ENCODE peak calls at places on chromosomes 11 and 22, in four cellular contexts. O is IMR-90, M is K562, F is keratinocyte. U is an unnamed sample.

GRCh38 chr11:110972640-110973039 is 260.4 kb upstream of the ARHGAP20 start:
- DNase-seq in O (peak; percentile 94), M (no peak), F (no peak), U (no peak)

GRCh38 chr11:131581006-131581405 is 210.6 kb downstream of the NTM start:
- DNase-seq in O (no peak), M (no peak), F (no peak), U (no peak)

GRCh38 chr11:92311616-92312449 is 87.2 kb downstream of the FAT3 start:
- DNase-seq in O (peak; percentile 19), M (no peak), F (no peak), U (no peak)

GRCh38 chr11:80698646-80699045 is 1257.8 kb upstream of the TENM4 start:
- DNase-seq in O (no peak), M (no peak), F (no peak), U (no peak)

GRCh38 chr22:35330258-35330861 is 30.7 kb downstream of the TOM1 start:
- DNase-seq in O (peak; percentile 86), M (no peak), F (no peak), U (peak; percentile 65)

GRCh38 chr22:27416553-27417427 is 384.8 kb downstream of the MN1 start:
- DNase-seq in O (peak; percentile 88), M (no peak), F (peak; percentile 96), U (peak; percentile 68)

GRCh38 chr11:100735949-100736675 is 49.0 kb downstream of the ARHGAP42 start:
- DNase-seq in O (peak; percentile 35), M (no peak), F (no peak), U (no peak)

GRCh38 chr11:58963551-58964075 is 24.3 kb downstream of the GLYATL1 start:
- DNase-seq in O (peak; percentile 59), M (peak; percentile 30), F (peak; percentile 30), U (no peak)

GRCh38 chr22:31538815-31539214 is 42.5 kb downstream of the SFI1 start:
- DNase-seq in O (no peak), M (no peak), F (no peak), U (no peak)

GRCh38 chr11:19121646-19122045 is 4.7 kb downstream of the ZDHHC13 start:
- DNase-seq in O (peak; percentile 4), M (peak; percentile 16), F (no peak), U (no peak)

GRCh38 chr11:118325283-118325682 is 17.2 kb downstream of the CD3D start:
- DNase-seq in O (no peak), M (no peak), F (no peak), U (no peak)

GRCh38 chr11:105000797-105001196 is 22.2 kb downstream of the CASP5 start:
- DNase-seq in O (no peak), M (peak; percentile 26), F (no peak), U (peak; percentile 1)

GRCh38 chr11:33018005-33018404 is 2.3 kb downstream of the DEPDC7 start:
- DNase-seq in O (no peak), M (no peak), F (no peak), U (no peak)

GRCh38 chr22:23110922-23111527 is 30.8 kb downstream of the RSPH14 start:
- DNase-seq in O (no peak), M (peak; percentile 70), F (no peak), U (no peak)

GRCh38 chr11:77080643-77081210 is 14.0 kb downstream of the CAPN5 start:
- DNase-seq in O (peak; percentile 51), M (no peak), F (no peak), U (no peak)

GRCh38 chr11:64802370-64803162 is 448 bp downstream of the MAP4K2 start:
- DNase-seq in O (no peak), M (no peak), F (no peak), U (no peak)

GRCh38 chr11:116037851-116038250 is 533.6 kb upstream of the CADM1 start:
- DNase-seq in O (no peak), M (no peak), F (no peak), U (no peak)

GRCh38 chr22:32830473-32830872 is 29.0 kb downstream of the TIMP3 start:
- DNase-seq in O (no peak), M (no peak), F (no peak), U (peak; percentile 58)

GRCh38 chr11:75492181-75492820 is 33.4 kb downstream of the GDPD5 start:
- DNase-seq in O (peak; percentile 20), M (peak; percentile 30), F (no peak), U (peak; percentile 47)

GRCh38 chr22:39293766-39294368 is 25.6 kb downstream of the RPL3 start:
- DNase-seq in O (no peak), M (no peak), F (no peak), U (no peak)

GRCh38 chr11:2737876-2738275 is 38.1 kb upstream of the KCNQ1OT1 start:
- DNase-seq in O (no peak), M (peak; percentile 52), F (no peak), U (no peak)

GRCh38 chr11:65454311-65454695 is 31.7 kb downstream of the NEAT1 start:
- DNase-seq in O (peak; percentile 48), M (no peak), F (no peak), U (no peak)

GRCh38 chr11:37104380-37104779 is 506.3 kb upstream of the RAG2 start:
- DNase-seq in O (no peak), M (no peak), F (no peak), U (no peak)

GRCh38 chr22:46262449-46263207 is 515 bp downstream of the PKDREJ start:
- DNase-seq in O (peak; percentile 35), M (no peak), F (no peak), U (peak; percentile 53)

GRCh38 chr22:26674211-26675190 is 17.1 kb downstream of the MIAT start:
- DNase-seq in O (no peak), M (peak; percentile 36), F (no peak), U (no peak)

GRCh38 chr11:74019104-74019738 is 10.3 kb upstream of the UCP3 start:
- DNase-seq in O (no peak), M (no peak), F (no peak), U (no peak)

GRCh38 chr11:13008625-13009475 is at the start of gene RASSF10:
- DNase-seq in O (no peak), M (no peak), F (no peak), U (peak; percentile 20)

GRCh38 chr11:125170406-125171031 is 6.0 kb downstream of the PKNOX2 start:
- DNase-seq in O (peak; percentile 92), M (peak; percentile 37), F (no peak), U (peak; percentile 63)

GRCh38 chr11:84142411-84142810 is 856.2 kb upstream of the CCDC90B start:
- DNase-seq in O (no peak), M (no peak), F (no peak), U (no peak)

GRCh38 chr11:65711785-65712632 is at the start of gene KAT5:
- DNase-seq in O (peak; percentile 98), M (peak; percentile 99), F (peak; percentile 96), U (peak; percentile 98)

GRCh38 chr22:22878801-22879674 is 8.6 kb upstream of the IGLL5 start:
- DNase-seq in O (no peak), M (no peak), F (no peak), U (no peak)

GRCh38 chr22:43526117-43526655 is 114.4 kb downstream of the MPPED1 start:
- DNase-seq in O (no peak), M (no peak), F (no peak), U (no peak)

DNA sequence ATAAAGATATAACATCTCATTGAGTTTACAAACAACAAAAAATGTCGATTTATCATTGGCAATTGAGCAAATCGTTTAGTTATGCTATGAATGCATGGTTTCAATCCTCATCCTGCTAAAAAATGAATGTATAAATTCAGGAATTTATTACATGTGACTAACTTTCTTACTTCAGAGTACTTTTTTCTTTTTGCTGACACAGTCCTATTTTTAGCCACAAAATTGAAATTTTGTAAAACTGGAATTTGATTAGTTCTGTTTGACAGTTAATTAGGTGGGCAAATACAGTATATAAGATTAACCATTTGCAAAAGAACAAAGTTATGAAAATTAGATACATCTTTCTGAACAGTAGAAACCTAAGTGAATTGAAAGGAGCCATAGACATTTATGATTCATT is 925.0 kb upstream of the CHORDC1 start:
- DNase-seq in O (no peak), M (no peak), F (no peak), U (no peak)
- H3K9me1 ChIP-seq in O (no peaks in the 10 kb centered on the region), M (no peaks in the 10 kb centered on the region), F (no peaks in the 10 kb centered on the region), U (no peaks in the 10 kb centered on the region)

GRCh38 chr11:61969391-61969758 is 1.9 kb upstream of the FTH1 start:
- DNase-seq in O (no peak), M (no peak), F (no peak), U (no peak)

GRCh38 chr11:61967924-61968757 is 707 bp upstream of the FTH1 start:
- DNase-seq in O (no peak), M (peak; percentile 69), F (no peak), U (peak; percentile 49)

GRCh38 chr11:61971177-61972111 is 4.0 kb upstream of the FTH1 start:
- DNase-seq in O (peak; percentile 99), M (peak; percentile 99), F (peak; percentile 95), U (peak; percentile 99)

GRCh38 chr11:61968758-61969390 is 1.4 kb upstream of the FTH1 start:
- DNase-seq in O (no peak), M (no peak), F (no peak), U (no peak)

DNA sequence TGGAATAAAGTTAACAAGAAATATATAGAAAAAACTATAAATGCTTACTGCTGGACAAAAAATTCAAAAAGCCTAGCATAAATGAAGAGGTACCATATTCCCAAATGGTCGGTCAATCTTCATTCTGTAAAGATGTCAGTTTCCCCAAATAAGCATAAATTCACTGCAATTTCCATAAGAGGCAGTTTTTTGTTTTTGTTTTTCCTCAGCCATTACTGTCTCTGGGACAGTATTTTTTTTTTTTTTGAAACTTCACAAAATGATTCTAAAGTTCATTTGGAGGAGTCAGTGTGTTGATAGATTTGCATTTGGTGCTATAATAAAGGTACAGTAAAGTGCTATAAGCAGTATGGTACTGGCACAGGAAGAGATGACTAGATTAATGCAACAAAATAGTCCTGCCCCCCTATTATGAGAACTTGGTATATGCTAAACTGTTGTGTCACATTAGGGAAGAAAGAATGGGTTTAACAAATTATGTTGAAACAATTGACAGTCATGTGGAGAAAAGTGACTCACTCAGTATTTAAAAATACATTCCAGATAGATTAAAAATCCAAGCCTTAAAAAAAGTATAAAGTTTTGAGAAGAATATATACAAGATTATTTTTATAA is 2.5 kb upstream of the FTH1 start:
- DNase-seq in O (peak; percentile 87), M (no peak), F (no peak), U (peak; percentile 86)
- H3K9me1 ChIP-seq in O (peaks cover 28% of the 10 kb centered on the region), M (no peaks in the 10 kb centered on the region), F (no peaks in the 10 kb centered on the region), U (no peaks in the 10 kb centered on the region)

GRCh38 chr11:121892863-121893262 is 223.2 kb downstream of the BLID start:
- DNase-seq in O (peak; percentile 56), M (no peak), F (peak; percentile 53), U (no peak)

GRCh38 chr11:121890377-121890776 is 225.6 kb downstream of the BLID start:
- DNase-seq in O (peak; percentile 80), M (no peak), F (no peak), U (peak; percentile 8)

GRCh38 chr11:121889931-121890330 is 226.1 kb downstream of the BLID start:
- DNase-seq in O (peak; percentile 73), M (no peak), F (peak; percentile 15), U (no peak)

GRCh38 chr11:121891134-121891533 is 224.9 kb downstream of the BLID start:
- DNase-seq in O (no peak), M (no peak), F (no peak), U (no peak)

GRCh38 chr11:121892131-121892681 is 223.8 kb downstream of the BLID start:
- DNase-seq in O (peak; percentile 56), M (no peak), F (peak; percentile 55), U (peak; percentile 87)
- H3K9me1 ChIP-seq in O (peaks cover 8% of the 10 kb centered on the region), M (no peaks in the 10 kb centered on the region), F (no peaks in the 10 kb centered on the region), U (no peaks in the 10 kb centered on the region)

DNA sequence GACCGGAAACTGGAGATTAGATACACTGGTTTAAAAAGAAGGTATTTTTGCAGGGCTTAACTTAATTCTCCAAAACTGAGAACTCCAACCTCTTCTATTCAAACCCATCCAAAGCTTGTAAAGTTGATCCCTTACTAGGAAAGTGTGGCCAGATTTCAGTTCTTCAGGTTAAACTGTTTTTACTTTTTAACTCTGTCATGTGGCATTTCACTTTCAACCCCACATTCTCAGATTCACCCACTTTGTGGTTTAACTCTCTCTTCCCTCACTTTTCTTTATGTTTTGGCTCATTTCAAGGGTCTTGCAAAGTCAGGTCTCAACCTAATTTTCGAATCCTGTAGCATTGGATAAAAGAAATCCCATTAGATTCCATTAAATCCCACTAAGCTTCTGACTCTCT is 75.4 kb downstream of the MPPED2 start:
- DNase-seq in O (no peak), M (no peak), F (no peak), U (no peak)
- H3K9me1 ChIP-seq in O (no peaks in the 10 kb centered on the region), M (no peaks in the 10 kb centered on the region), F (no peaks in the 10 kb centered on the region), U (no peaks in the 10 kb centered on the region)